ENCODE peak calls at places on chromosomes 6 and 20, in five cellular contexts. S is HCT116, M is endothelial cell, U is sigmoid colon, D is A549. X is an unnamed sample.

GRCh38 chr6:89352329-89353117 is at the start of gene UBE2J1:
- DNase-seq in U (peak; percentile 97), S (peak; percentile 57), M (peak; percentile 84), D (peak; percentile 86), X (peak; percentile 89)

GRCh38 chr20:22984008-22984407 is 51.1 kb upstream of the SSTR4 start:
- DNase-seq in D (no peak), S (no peak), U (no peak), M (no peak), X (no peak)

GRCh38 chr6:111727798-111728197 is 122.1 kb upstream of the TRAF3IP2 start:
- DNase-seq in U (no peak), D (peak; percentile 12), S (peak; percentile 16), M (no peak), X (no peak)

GRCh38 chr6:53032853-53033252 is 32.4 kb upstream of the FBXO9 start:
- DNase-seq in D (no peak), U (no peak), M (no peak), S (no peak), X (no peak)

GRCh38 chr6:2231438-2231837 is 14.0 kb downstream of the GMDS start:
- DNase-seq in M (no peak), U (no peak), S (no peak), D (no peak), X (no peak)

GRCh38 chr6:94144807-94145206 is 725.4 kb upstream of the EPHA7 start:
- DNase-seq in D (no peak), U (no peak), S (no peak), M (no peak), X (no peak)

GRCh38 chr20:58584051-58584824 is 66.8 kb upstream of the STX16 start:
- DNase-seq in S (no peak), M (no peak), U (peak; percentile 55), D (no peak), X (no peak)

GRCh38 chr6:4568138-4568537 is 208.1 kb upstream of the CDYL start:
- DNase-seq in U (no peak), M (no peak), S (no peak), D (no peak), X (no peak)

GRCh38 chr6:106192824-106193223 is 106.7 kb downstream of the PRDM1 start:
- DNase-seq in S (peak; percentile 70), M (no peak), D (no peak), U (no peak), X (peak; percentile 63)

GRCh38 chr20:20498081-20498861 is 130.4 kb downstream of the INSM1 start:
- DNase-seq in D (no peak), S (no peak), U (no peak), M (no peak), X (peak; percentile 32)

GRCh38 chr6:6461138-6461537 is 127.4 kb upstream of the LY86 start:
- DNase-seq in S (no peak), U (no peak), D (no peak), M (no peak), X (no peak)

GRCh38 chr6:111409430-111409829 is 73.6 kb downstream of the REV3L start:
- DNase-seq in U (no peak), S (no peak), D (no peak), M (no peak), X (no peak)

GRCh38 chr6:15207923-15208322 is 37.9 kb upstream of the JARID2 start:
- DNase-seq in M (no peak), U (no peak), D (no peak), S (no peak), X (peak; percentile 4)

GRCh38 chr20:49539481-49540231 is 28.3 kb downstream of the PTGIS start:
- DNase-seq in M (no peak), D (no peak), S (no peak), U (no peak), X (no peak)

GRCh38 chr6:27148404-27148795 is 99.1 kb upstream of the PRSS16 start:
- DNase-seq in S (no peak), M (no peak), D (no peak), U (no peak), X (no peak)
- TF ChIP-seq CTCF in S (no peak), M (no peak), D (no peak), U (no peak), X (no peak)

DNA sequence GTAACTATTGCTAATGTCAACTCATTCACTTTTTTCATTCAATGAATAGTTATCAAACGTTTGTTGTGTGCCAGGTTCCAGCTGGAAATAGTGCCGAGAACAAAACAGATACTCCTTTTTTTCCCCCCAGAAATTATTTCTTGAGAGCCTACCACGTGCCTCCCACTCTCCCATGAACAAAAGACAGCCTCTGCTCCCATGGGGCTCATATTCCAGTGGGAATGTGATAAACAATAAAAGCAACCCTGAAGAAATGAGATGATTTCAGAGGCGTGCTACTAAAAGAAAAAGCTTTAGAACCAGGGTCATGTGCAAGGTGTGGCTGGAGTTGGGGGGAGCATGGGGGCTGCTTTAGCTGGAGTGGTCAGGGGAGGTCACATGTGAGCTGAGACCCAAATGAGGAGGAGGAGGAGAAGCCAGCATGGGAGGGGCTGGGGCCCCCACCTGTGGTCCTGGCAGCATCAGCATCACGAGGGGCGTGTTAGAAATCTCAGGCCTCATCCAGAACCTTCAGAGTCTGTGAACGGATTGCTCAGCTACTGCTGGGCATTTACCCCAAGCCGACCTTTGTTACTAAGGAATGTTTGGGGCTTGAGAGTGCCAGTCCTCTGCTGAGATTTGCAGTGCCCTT is 157.4 kb downstream of the EYA2 start:
- DNase-seq in M (no peak), S (no peak), U (no peak), D (no peak), X (no peak)
- TF ChIP-seq CTCF in M (no peak), S (no peak), U (no peak), D (no peak), X (no peak)

DNA sequence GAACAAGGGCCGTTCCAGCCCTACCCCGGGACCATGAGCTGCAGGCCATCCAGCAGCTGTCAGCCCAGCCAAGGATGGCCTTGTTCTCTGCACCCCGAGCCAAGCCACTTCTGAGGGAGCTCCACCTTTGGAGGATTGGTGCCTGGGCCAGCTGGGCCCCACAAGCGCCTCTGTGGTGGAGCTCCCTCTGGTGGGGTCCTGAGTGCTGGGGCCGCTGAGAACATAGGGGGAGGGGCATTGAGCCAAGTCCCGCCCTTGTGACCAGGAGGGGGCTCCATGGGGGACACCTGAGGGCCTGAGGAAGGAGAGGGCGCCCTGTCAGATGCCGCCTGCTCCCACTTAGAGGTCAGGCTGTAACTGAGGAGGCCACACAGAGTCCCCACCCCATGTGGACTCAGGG is 43.2 kb downstream of the YTHDF1 start:
- DNase-seq in U (no peak), M (peak; percentile 45), D (peak; percentile 42), S (peak; percentile 15), X (no peak)
- TF ChIP-seq CTCF in U (no peak), M (no peak), D (no peak), S (peak; percentile 75), X (peak; percentile 44)

GRCh38 chr6:69722683-69723082 is 74.1 kb downstream of the LMBRD1 start:
- DNase-seq in D (no peak), S (no peak), U (no peak), M (no peak), X (no peak)
- TF ChIP-seq CTCF in D (no peak), S (no peak), U (no peak), M (no peak), X (no peak)

DNA sequence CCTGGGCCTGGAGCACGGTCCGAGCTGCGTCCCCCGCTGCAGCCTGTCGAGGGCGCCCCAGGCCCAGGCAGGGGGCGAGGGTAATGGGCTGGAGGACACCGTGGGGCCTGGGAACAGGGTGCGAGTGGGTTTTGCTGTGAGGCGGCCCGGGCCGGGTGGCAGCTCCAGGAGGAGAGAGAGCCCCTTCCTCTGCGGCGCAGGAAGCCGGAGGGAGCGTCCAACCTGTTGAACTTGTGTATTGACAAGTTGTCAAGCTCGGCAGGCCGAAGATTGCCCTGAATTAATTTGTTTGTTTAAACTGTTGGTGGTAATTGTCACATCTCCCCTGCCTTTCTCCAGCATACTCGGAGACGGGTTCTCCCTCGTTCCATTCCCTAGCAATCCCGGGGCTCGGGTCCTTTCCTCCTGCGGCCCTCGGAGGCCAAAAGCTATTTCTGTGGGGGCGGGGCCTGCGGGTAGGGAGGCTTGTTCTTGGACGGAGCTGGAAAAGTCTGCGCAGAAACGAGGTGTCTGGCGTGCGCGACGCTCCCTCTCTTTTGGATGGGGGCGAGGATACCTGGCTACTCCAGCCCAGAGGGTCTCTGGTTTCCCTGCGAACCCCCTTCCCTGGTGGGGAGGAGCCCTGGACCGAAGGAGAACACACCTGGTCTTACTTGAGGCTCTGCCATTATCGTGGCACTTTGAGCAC is 9.9 kb downstream of the NR2E1 start:
- DNase-seq in U (no peak), D (no peak), M (peak; percentile 50), S (no peak), X (no peak)
- TF ChIP-seq CTCF in U (no peak), D (no peak), M (no peak), S (peak; percentile 21), X (no peak)

DNA sequence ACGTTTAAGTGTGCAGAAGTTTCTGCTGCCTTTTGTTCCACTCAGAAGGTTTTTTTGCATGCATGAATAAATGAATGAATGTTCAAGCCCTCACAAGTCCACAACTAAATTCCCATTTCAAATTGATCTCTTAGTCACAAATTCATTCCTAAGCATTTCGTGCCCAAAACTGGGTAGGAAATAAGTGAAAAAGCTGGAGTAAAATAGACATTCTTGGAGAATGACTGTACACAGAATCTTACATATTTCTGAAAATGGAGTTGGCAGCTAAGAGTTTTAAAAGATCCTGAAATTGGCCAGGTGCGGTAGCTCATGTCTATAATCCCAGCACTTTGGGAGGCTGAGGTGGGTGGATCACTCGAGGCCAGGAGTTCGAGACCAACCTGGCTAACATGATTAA is 117.5 kb downstream of the PERP start:
- DNase-seq in D (no peak), S (no peak), U (no peak), M (no peak), X (no peak)
- TF ChIP-seq CTCF in D (no peak), S (no peak), U (no peak), M (no peak), X (no peak)

DNA sequence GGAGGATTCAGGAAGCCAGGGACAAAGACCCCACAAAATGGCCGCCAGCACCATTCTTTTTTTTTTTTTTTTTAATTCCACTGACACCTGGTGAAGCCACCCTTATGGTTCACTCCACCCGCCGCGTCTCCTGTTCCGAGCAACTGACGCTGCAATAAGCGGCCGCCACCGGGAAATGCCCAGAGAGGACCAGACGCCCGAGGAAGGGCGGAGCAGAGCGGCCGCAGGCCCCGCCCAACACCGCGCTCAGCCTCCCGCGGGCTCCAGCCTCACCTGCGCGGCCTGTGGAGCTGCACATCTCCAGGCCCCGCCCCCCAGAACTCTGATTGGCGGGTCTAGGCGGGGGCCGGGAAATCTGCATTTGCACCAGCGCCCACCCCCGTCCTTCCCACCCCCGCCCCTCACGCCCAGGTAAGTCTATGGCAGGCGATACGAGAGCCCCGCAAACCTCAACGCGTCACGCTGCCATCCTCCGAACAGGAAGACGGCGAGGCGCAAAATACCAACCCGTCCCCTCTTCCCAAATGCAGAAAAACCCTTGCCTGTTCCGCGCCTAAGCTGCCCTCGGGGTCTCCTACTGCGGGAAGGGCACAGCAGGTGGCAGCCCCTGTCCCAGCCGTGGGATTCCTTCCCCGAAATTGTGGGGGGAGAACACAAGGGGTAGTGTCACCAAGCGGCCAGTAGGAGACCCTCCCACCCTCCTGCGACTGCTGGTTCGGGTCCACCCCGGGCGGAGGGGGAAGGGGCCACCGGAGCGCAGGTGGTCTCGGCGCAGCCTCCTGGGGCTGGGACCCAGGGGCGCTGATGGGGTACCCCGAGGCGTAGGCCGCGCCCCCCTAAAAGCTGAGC is 948 bp downstream of the ATP9A start:
- DNase-seq in S (peak; percentile 85), D (peak; percentile 87), U (peak; percentile 85), M (peak; percentile 59), X (no peak)
- TF ChIP-seq CTCF in S (peak; percentile 45), D (no peak), U (peak; percentile 44), M (peak; percentile 66), X (peak; percentile 64)